ENCODE peak calls at places on chromosomes 6 and 20, in six cellular contexts. One of them, this sample, is unnamed. For H3K9me3, the result is how much of the 10 kb centered on the place peaks cover.

GRCh38 chr6:73367761-73368355 is 1.8 kb downstream of the OOEP start:
- DNase-seq in psoas muscle: no peak
- DNase-seq in NT2/D1: no peak
- DNase-seq in adrenal gland: no peak
- DNase-seq in ovary: no peak
- DNase-seq in upper lobe of right lung: no peak
- DNase-seq in this sample: no peak

GRCh38 chr6:138492113-138492512 is 7.2 kb downstream of the NHSL1 start:
- DNase-seq in psoas muscle: no peak
- DNase-seq in NT2/D1: no peak
- DNase-seq in adrenal gland: no peak
- DNase-seq in ovary: no peak
- DNase-seq in upper lobe of right lung: no peak
- DNase-seq in this sample: no peak

GRCh38 chr6:43966806-43967575 is 160.3 kb downstream of the MRPL14 start:
- DNase-seq in psoas muscle: no peak
- DNase-seq in NT2/D1: no peak
- DNase-seq in adrenal gland: peak
- DNase-seq in ovary: no peak
- DNase-seq in upper lobe of right lung: no peak
- DNase-seq in this sample: no peak

GRCh38 chr20:33370296-33370695 is 31.0 kb downstream of the CDK5RAP1 start:
- DNase-seq in psoas muscle: no peak
- DNase-seq in NT2/D1: no peak
- DNase-seq in adrenal gland: no peak
- DNase-seq in ovary: no peak
- DNase-seq in upper lobe of right lung: no peak
- DNase-seq in this sample: no peak

GRCh38 chr6:127547215-127547614 is 28.1 kb upstream of the MTCL3 start:
- DNase-seq in psoas muscle: no peak
- DNase-seq in NT2/D1: no peak
- DNase-seq in adrenal gland: no peak
- DNase-seq in ovary: no peak
- DNase-seq in upper lobe of right lung: no peak
- DNase-seq in this sample: no peak

GRCh38 chr6:111759836-111760785 is 113.1 kb downstream of the FYN start:
- DNase-seq in psoas muscle: no peak
- DNase-seq in NT2/D1: no peak
- DNase-seq in adrenal gland: no peak
- DNase-seq in ovary: no peak
- DNase-seq in upper lobe of right lung: no peak
- DNase-seq in this sample: no peak

GRCh38 chr6:53112404-53112803 is 36.2 kb downstream of the GCM1 start:
- DNase-seq in psoas muscle: no peak
- DNase-seq in NT2/D1: no peak
- DNase-seq in adrenal gland: no peak
- DNase-seq in ovary: no peak
- DNase-seq in upper lobe of right lung: no peak
- DNase-seq in this sample: no peak

GRCh38 chr20:60483371-60483770 is 525.1 kb downstream of the CDH26 start:
- DNase-seq in psoas muscle: no peak
- DNase-seq in NT2/D1: no peak
- DNase-seq in adrenal gland: no peak
- DNase-seq in ovary: no peak
- DNase-seq in upper lobe of right lung: no peak
- DNase-seq in this sample: no peak

GRCh38 chr20:48461351-48461750 is 366.4 kb downstream of the PREX1 start:
- DNase-seq in psoas muscle: no peak
- DNase-seq in NT2/D1: no peak
- DNase-seq in adrenal gland: no peak
- DNase-seq in ovary: no peak
- DNase-seq in upper lobe of right lung: no peak
- DNase-seq in this sample: no peak

GRCh38 chr6:133977983-133978895 is 25.2 kb downstream of the TBPL1 start:
- DNase-seq in psoas muscle: no peak
- DNase-seq in NT2/D1: no peak
- DNase-seq in adrenal gland: peak
- DNase-seq in ovary: no peak
- DNase-seq in upper lobe of right lung: no peak
- DNase-seq in this sample: no peak

GRCh38 chr20:6814945-6815344 is 47.5 kb downstream of the BMP2 start:
- DNase-seq in psoas muscle: no peak
- DNase-seq in NT2/D1: no peak
- DNase-seq in adrenal gland: no peak
- DNase-seq in ovary: no peak
- DNase-seq in upper lobe of right lung: no peak
- DNase-seq in this sample: no peak

GRCh38 chr6:36800223-36801095 is 38.8 kb downstream of the CPNE5 start:
- DNase-seq in psoas muscle: no peak
- DNase-seq in NT2/D1: no peak
- DNase-seq in adrenal gland: no peak
- DNase-seq in ovary: no peak
- DNase-seq in upper lobe of right lung: no peak
- DNase-seq in this sample: no peak

GRCh38 chr6:108755257-108756240 is 92.7 kb upstream of the ARMC2 start:
- DNase-seq in psoas muscle: no peak
- DNase-seq in NT2/D1: no peak
- DNase-seq in adrenal gland: no peak
- DNase-seq in ovary: no peak
- DNase-seq in upper lobe of right lung: no peak
- DNase-seq in this sample: no peak

GRCh38 chr6:15922510-15923307 is 206.2 kb upstream of the MYLIP start:
- DNase-seq in psoas muscle: no peak
- DNase-seq in NT2/D1: no peak
- DNase-seq in adrenal gland: no peak
- DNase-seq in ovary: no peak
- DNase-seq in upper lobe of right lung: no peak
- DNase-seq in this sample: no peak

GRCh38 chr6:26155066-26155925 is 68.1 kb downstream of the HFE start:
- DNase-seq in psoas muscle: peak
- DNase-seq in NT2/D1: no peak
- DNase-seq in adrenal gland: no peak
- DNase-seq in ovary: peak
- DNase-seq in upper lobe of right lung: peak
- DNase-seq in this sample: peak
- H3K9me3 ChIP-seq in psoas muscle: under half
- H3K9me3 ChIP-seq in NT2/D1: under half
- H3K9me3 ChIP-seq in adrenal gland: under half
- H3K9me3 ChIP-seq in ovary: under half
- H3K9me3 ChIP-seq in upper lobe of right lung: under half
- H3K9me3 ChIP-seq in this sample: under half

GRCh38 chr6:99607416-99608036 is 893 bp downstream of the PRDM13 start:
- DNase-seq in psoas muscle: no peak
- DNase-seq in NT2/D1: no peak
- DNase-seq in adrenal gland: no peak
- DNase-seq in ovary: no peak
- DNase-seq in upper lobe of right lung: no peak
- DNase-seq in this sample: no peak

GRCh38 chr6:99606670-99607415 is at the start of gene PRDM13:
- DNase-seq in psoas muscle: no peak
- DNase-seq in NT2/D1: no peak
- DNase-seq in adrenal gland: no peak
- DNase-seq in ovary: no peak
- DNase-seq in upper lobe of right lung: no peak
- DNase-seq in this sample: no peak

GRCh38 chr6:99609839-99610489 is 3.3 kb downstream of the PRDM13 start:
- DNase-seq in psoas muscle: no peak
- DNase-seq in NT2/D1: no peak
- DNase-seq in adrenal gland: no peak
- DNase-seq in ovary: no peak
- DNase-seq in upper lobe of right lung: no peak
- DNase-seq in this sample: no peak

GRCh38 chr6:99608059-99608885 is 1.6 kb downstream of the PRDM13 start:
- DNase-seq in psoas muscle: no peak
- DNase-seq in NT2/D1: no peak
- DNase-seq in adrenal gland: no peak
- DNase-seq in ovary: no peak
- DNase-seq in upper lobe of right lung: no peak
- DNase-seq in this sample: no peak

GRCh38 chr6:99608886-99609482 is 2.4 kb downstream of the PRDM13 start:
- DNase-seq in psoas muscle: no peak
- DNase-seq in NT2/D1: no peak
- DNase-seq in adrenal gland: no peak
- DNase-seq in ovary: no peak
- DNase-seq in upper lobe of right lung: no peak
- DNase-seq in this sample: no peak
- H3K9me3 ChIP-seq in psoas muscle: under half
- H3K9me3 ChIP-seq in NT2/D1: under half
- H3K9me3 ChIP-seq in adrenal gland: under half
- H3K9me3 ChIP-seq in ovary: under half
- H3K9me3 ChIP-seq in upper lobe of right lung: under half
- H3K9me3 ChIP-seq in this sample: under half

DNA sequence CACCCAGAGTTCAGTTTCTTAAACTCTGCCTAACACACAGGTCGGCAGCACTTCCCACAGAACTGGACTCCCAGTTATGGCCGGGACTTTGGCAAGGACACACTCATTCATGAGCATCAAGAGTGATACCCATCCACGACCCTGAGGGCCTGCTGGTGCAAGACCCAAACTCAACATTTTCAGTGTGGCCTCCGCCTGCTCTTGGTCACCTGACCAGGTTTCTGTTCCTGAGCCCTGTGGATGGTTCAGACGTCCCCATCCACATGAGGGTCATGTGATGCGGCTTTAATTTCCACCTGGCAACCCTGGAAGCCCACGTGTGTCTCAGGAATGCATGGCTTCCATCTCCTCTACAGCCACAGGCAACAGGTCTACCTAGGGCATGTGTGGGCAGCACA is 245.3 kb downstream of the DLL1 start:
- DNase-seq in psoas muscle: no peak
- DNase-seq in NT2/D1: no peak
- DNase-seq in adrenal gland: no peak
- DNase-seq in ovary: peak
- DNase-seq in upper lobe of right lung: peak
- DNase-seq in this sample: no peak
- H3K9me3 ChIP-seq in psoas muscle: under half
- H3K9me3 ChIP-seq in NT2/D1: under half
- H3K9me3 ChIP-seq in adrenal gland: under half
- H3K9me3 ChIP-seq in ovary: under half
- H3K9me3 ChIP-seq in upper lobe of right lung: under half
- H3K9me3 ChIP-seq in this sample: under half

GRCh38 chr20:62101078-62101477 is 21.2 kb upstream of the LSM14B start:
- DNase-seq in psoas muscle: no peak
- DNase-seq in NT2/D1: no peak
- DNase-seq in adrenal gland: no peak
- DNase-seq in ovary: no peak
- DNase-seq in upper lobe of right lung: no peak
- DNase-seq in this sample: no peak

GRCh38 chr20:62097881-62098407 is 24.3 kb upstream of the LSM14B start:
- DNase-seq in psoas muscle: no peak
- DNase-seq in NT2/D1: no peak
- DNase-seq in adrenal gland: no peak
- DNase-seq in ovary: no peak
- DNase-seq in upper lobe of right lung: no peak
- DNase-seq in this sample: no peak

GRCh38 chr20:62096421-62097380 is 25.6 kb upstream of the LSM14B start:
- DNase-seq in psoas muscle: no peak
- DNase-seq in NT2/D1: no peak
- DNase-seq in adrenal gland: no peak
- DNase-seq in ovary: no peak
- DNase-seq in upper lobe of right lung: no peak
- DNase-seq in this sample: no peak
- H3K9me3 ChIP-seq in psoas muscle: under half
- H3K9me3 ChIP-seq in NT2/D1: under half
- H3K9me3 ChIP-seq in adrenal gland: under half
- H3K9me3 ChIP-seq in ovary: under half
- H3K9me3 ChIP-seq in upper lobe of right lung: under half
- H3K9me3 ChIP-seq in this sample: under half

GRCh38 chr6:30283761-30284160 is 43.0 kb upstream of the TRIM39 start:
- DNase-seq in psoas muscle: no peak
- DNase-seq in NT2/D1: no peak
- DNase-seq in adrenal gland: no peak
- DNase-seq in ovary: no peak
- DNase-seq in upper lobe of right lung: no peak
- DNase-seq in this sample: no peak
- H3K9me3 ChIP-seq in psoas muscle: half or more
- H3K9me3 ChIP-seq in NT2/D1: half or more
- H3K9me3 ChIP-seq in adrenal gland: under half
- H3K9me3 ChIP-seq in ovary: under half
- H3K9me3 ChIP-seq in upper lobe of right lung: under half
- H3K9me3 ChIP-seq in this sample: half or more

GRCh38 chr6:125688138-125688537 is 61.3 kb upstream of the HEY2 start:
- DNase-seq in psoas muscle: no peak
- DNase-seq in NT2/D1: no peak
- DNase-seq in adrenal gland: no peak
- DNase-seq in ovary: no peak
- DNase-seq in upper lobe of right lung: no peak
- DNase-seq in this sample: no peak

DNA sequence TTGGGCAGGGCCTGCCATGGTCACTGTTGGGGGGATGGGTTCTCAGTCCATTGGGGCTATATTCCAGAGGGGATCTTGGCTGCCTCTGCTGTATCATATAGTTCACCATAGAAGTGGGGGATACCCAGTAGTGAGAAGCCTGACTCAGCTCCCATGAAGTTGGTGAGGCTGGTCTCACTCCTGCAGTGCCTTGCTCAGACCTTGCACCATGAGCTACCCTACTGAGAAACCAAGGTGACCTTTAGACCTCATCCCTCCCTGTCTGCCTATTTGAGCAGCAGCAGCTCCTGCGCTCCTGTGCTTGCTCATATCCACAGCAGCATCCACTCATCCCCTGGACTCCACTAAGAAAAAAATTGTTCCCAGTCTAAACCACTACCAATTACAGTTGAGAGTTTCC is 56.0 kb upstream of the HEY2 start:
- DNase-seq in psoas muscle: no peak
- DNase-seq in NT2/D1: no peak
- DNase-seq in adrenal gland: no peak
- DNase-seq in ovary: no peak
- DNase-seq in upper lobe of right lung: no peak
- DNase-seq in this sample: no peak
- H3K9me3 ChIP-seq in psoas muscle: under half
- H3K9me3 ChIP-seq in NT2/D1: under half
- H3K9me3 ChIP-seq in adrenal gland: under half
- H3K9me3 ChIP-seq in ovary: under half
- H3K9me3 ChIP-seq in upper lobe of right lung: under half
- H3K9me3 ChIP-seq in this sample: under half

GRCh38 chr6:123203928-123204327 is 207.9 kb downstream of the CLVS2 start:
- DNase-seq in psoas muscle: no peak
- DNase-seq in NT2/D1: peak
- DNase-seq in adrenal gland: no peak
- DNase-seq in ovary: no peak
- DNase-seq in upper lobe of right lung: no peak
- DNase-seq in this sample: no peak

GRCh38 chr6:123211777-123212545 is 215.9 kb downstream of the CLVS2 start:
- DNase-seq in psoas muscle: no peak
- DNase-seq in NT2/D1: no peak
- DNase-seq in adrenal gland: no peak
- DNase-seq in ovary: no peak
- DNase-seq in upper lobe of right lung: no peak
- DNase-seq in this sample: no peak

GRCh38 chr6:123210645-123211044 is 214.6 kb downstream of the CLVS2 start:
- DNase-seq in psoas muscle: no peak
- DNase-seq in NT2/D1: no peak
- DNase-seq in adrenal gland: no peak
- DNase-seq in ovary: no peak
- DNase-seq in upper lobe of right lung: no peak
- DNase-seq in this sample: no peak

GRCh38 chr6:123213921-123214320 is 217.9 kb downstream of the CLVS2 start:
- DNase-seq in psoas muscle: no peak
- DNase-seq in NT2/D1: no peak
- DNase-seq in adrenal gland: no peak
- DNase-seq in ovary: no peak
- DNase-seq in upper lobe of right lung: no peak
- DNase-seq in this sample: no peak

GRCh38 chr6:123208111-123208510 is 212.1 kb downstream of the CLVS2 start:
- DNase-seq in psoas muscle: no peak
- DNase-seq in NT2/D1: no peak
- DNase-seq in adrenal gland: no peak
- DNase-seq in ovary: no peak
- DNase-seq in upper lobe of right lung: no peak
- DNase-seq in this sample: no peak
- H3K9me3 ChIP-seq in psoas muscle: under half
- H3K9me3 ChIP-seq in NT2/D1: under half
- H3K9me3 ChIP-seq in adrenal gland: under half
- H3K9me3 ChIP-seq in ovary: under half
- H3K9me3 ChIP-seq in upper lobe of right lung: under half
- H3K9me3 ChIP-seq in this sample: under half